ENCODE peak calls at places on chromosomes 11 and 22, in seven cellular contexts. I, A, U, D, N, B and E are unnamed samples.

GRCh38 chr11:33634291-33634834 is 66.3 kb downstream of the C11orf91 start:
- DNase-seq in U (no peak), B (no peak), N (no peak), A (peak), I (no peak), D (peak), E (no peak)

GRCh38 chr22:49404576-49405199 is 423.0 kb downstream of the BRD1 start:
- DNase-seq in I (no peak), B (no peak), N (no peak), U (no peak), D (no peak), A (no peak), E (no peak)

GRCh38 chr11:93648168-93648567 is 13.3 kb upstream of the CEP295 start:
- DNase-seq in B (peak), I (no peak), N (no peak), A (peak), U (no peak), D (no peak), E (no peak)

GRCh38 chr11:124276081-124276480 is 19.9 kb downstream of the OR8G5 start:
- DNase-seq in I (no peak), U (no peak), D (no peak), B (no peak), N (no peak), A (peak), E (peak)

GRCh38 chr22:45310331-45311032 is 748 bp downstream of the FAM118A start:
- DNase-seq in I (peak), B (no peak), U (no peak), A (no peak), N (no peak), D (no peak), E (no peak)

GRCh38 chr11:113546757-113547507 is 71.7 kb upstream of the DRD2 start:
- DNase-seq in B (no peak), A (peak), N (no peak), I (no peak), U (no peak), D (no peak), E (no peak)

GRCh38 chr11:66638177-66639065 is at the start of gene RBM4:
- DNase-seq in N (peak), A (peak), B (peak), U (peak), D (peak), I (peak), E (peak)

GRCh38 chr22:44396727-44397722 is 84.3 kb upstream of the SHISAL1 start:
- DNase-seq in B (no peak), U (no peak), A (no peak), N (no peak), D (no peak), I (no peak), E (no peak)

GRCh38 chr22:35601743-35602633 is 15.1 kb downstream of the MB start:
- DNase-seq in N (no peak), D (peak), A (peak), I (peak), B (no peak), U (no peak), E (peak)

GRCh38 chr22:38730411-38730871 is 24.7 kb downstream of the GTPBP1 start:
- DNase-seq in U (no peak), B (no peak), A (no peak), N (no peak), D (no peak), I (peak), E (no peak)